ENCODE peak calls at places on chromosomes 11 and 22, in eight cellular contexts. L, H, M, W, R, F, X and N are unnamed samples.

GRCh38 chr22:32206774-32207758 is 2.2 kb upstream of the RFPL2 start:
- DNase-seq in L (peak; percentile 54), H (no peak), M (peak; percentile 6), W (no peak), R (peak; percentile 22), F (no peak), X (peak; percentile 6), N (peak; percentile 43)

GRCh38 chr11:133492895-133493294 is 39.4 kb downstream of the OPCML start:
- DNase-seq in L (no peak), H (no peak), M (no peak), W (no peak), R (no peak), F (no peak), X (no peak), N (no peak)

GRCh38 chr22:44758354-44758969 is 6.1 kb downstream of the ARHGAP8 start:
- DNase-seq in L (no peak), H (no peak), M (no peak), W (no peak), R (no peak), F (no peak), X (peak; percentile 68), N (no peak)

GRCh38 chr11:1031121-1031899 is 5.2 kb downstream of the MUC6 start:
- DNase-seq in L (no peak), H (no peak), M (no peak), W (no peak), R (no peak), F (no peak), X (no peak), N (no peak)

GRCh38 chr11:30431127-30431814 is 108.4 kb downstream of the ARL14EP start:
- DNase-seq in L (no peak), H (no peak), M (no peak), W (no peak), R (no peak), F (no peak), X (no peak), N (no peak)

GRCh38 chr11:107136892-107137291 is 118.6 kb upstream of the GUCY1A2 start:
- DNase-seq in L (no peak), H (no peak), M (no peak), W (no peak), R (no peak), F (no peak), X (no peak), N (no peak)

GRCh38 chr11:61598383-61598782 is 17.5 kb upstream of the SYT7 start:
- DNase-seq in L (no peak), H (no peak), M (no peak), W (no peak), R (no peak), F (no peak), X (peak; percentile 20), N (no peak)

GRCh38 chr11:134050541-134051383 is 18.1 kb upstream of the JAM3 start:
- DNase-seq in L (no peak), H (peak; percentile 88), M (peak; percentile 55), W (peak; percentile 88), R (peak; percentile 87), F (peak; percentile 76), X (no peak), N (peak; percentile 85)

GRCh38 chr11:70806461-70807194 is 408.3 kb downstream of the CTTN start:
- DNase-seq in L (no peak), H (no peak), M (no peak), W (no peak), R (no peak), F (no peak), X (no peak), N (no peak)

GRCh38 chr11:118870396-118871343 is 13.0 kb upstream of the CXCR5 start:
- DNase-seq in L (peak; percentile 10), H (no peak), M (no peak), W (peak; percentile 70), R (peak; percentile 21), F (peak; percentile 56), X (peak; percentile 10), N (no peak)

GRCh38 chr22:42462016-42462415 is 29.8 kb upstream of the NFAM1 start:
- DNase-seq in L (peak; percentile 67), H (no peak), M (no peak), W (no peak), R (no peak), F (no peak), X (no peak), N (no peak)

GRCh38 chr22:29306175-29306829 is at the start of gene GAS2L1:
- DNase-seq in L (no peak), H (peak; percentile 92), M (peak; percentile 86), W (peak; percentile 87), R (peak; percentile 84), F (peak; percentile 92), X (peak; percentile 80), N (peak; percentile 88)

GRCh38 chr11:65781962-65782815 is 1.4 kb upstream of the AP5B1 start:
- DNase-seq in L (no peak), H (no peak), M (no peak), W (no peak), R (no peak), F (no peak), X (no peak), N (no peak)

GRCh38 chr11:114399490-114399889 is 821 bp downstream of the C11orf71 start:
- DNase-seq in L (no peak), H (no peak), M (no peak), W (no peak), R (no peak), F (no peak), X (no peak), N (no peak)

GRCh38 chr11:77171254-77171653 is 43.2 kb downstream of the MYO7A start:
- DNase-seq in L (no peak), H (no peak), M (no peak), W (no peak), R (no peak), F (no peak), X (no peak), N (no peak)

GRCh38 chr11:88312665-88313064 is 24.9 kb downstream of the CTSC start:
- DNase-seq in L (no peak), H (no peak), M (no peak), W (no peak), R (no peak), F (no peak), X (peak; percentile 54), N (no peak)

GRCh38 chr22:42397332-42398246 is 34.6 kb downstream of the NFAM1 start:
- DNase-seq in L (no peak), H (peak; percentile 56), M (no peak), W (no peak), R (no peak), F (peak; percentile 40), X (no peak), N (no peak)

GRCh38 chr11:1936072-1936780 is 10.9 kb upstream of the MRPL23 start:
- DNase-seq in L (no peak), H (peak; percentile 16), M (no peak), W (no peak), R (peak; percentile 4), F (no peak), X (no peak), N (no peak)

GRCh38 chr11:128848815-128849455 is 18.2 kb downstream of the KCNJ1 start:
- DNase-seq in L (peak; percentile 31), H (peak; percentile 87), M (peak; percentile 29), W (no peak), R (peak; percentile 80), F (peak; percentile 52), X (no peak), N (peak; percentile 89)

GRCh38 chr22:44380716-44381500 is 68.2 kb upstream of the SHISAL1 start:
- DNase-seq in L (no peak), H (peak; percentile 16), M (no peak), W (no peak), R (no peak), F (peak; percentile 7), X (no peak), N (no peak)

GRCh38 chr22:49007013-49007653 is 820.5 kb downstream of the BRD1 start:
- DNase-seq in L (no peak), H (no peak), M (no peak), W (no peak), R (no peak), F (no peak), X (no peak), N (no peak)

GRCh38 chr22:24583221-24583971 is 9.5 kb downstream of the LRRC75B start:
- DNase-seq in L (peak; percentile 26), H (no peak), M (no peak), W (no peak), R (no peak), F (peak; percentile 46), X (peak; percentile 35), N (no peak)

GRCh38 chr22:38652858-38653257 is 3.3 kb downstream of the FAM227A start:
- DNase-seq in L (no peak), H (no peak), M (no peak), W (no peak), R (no peak), F (no peak), X (no peak), N (no peak)

DNA sequence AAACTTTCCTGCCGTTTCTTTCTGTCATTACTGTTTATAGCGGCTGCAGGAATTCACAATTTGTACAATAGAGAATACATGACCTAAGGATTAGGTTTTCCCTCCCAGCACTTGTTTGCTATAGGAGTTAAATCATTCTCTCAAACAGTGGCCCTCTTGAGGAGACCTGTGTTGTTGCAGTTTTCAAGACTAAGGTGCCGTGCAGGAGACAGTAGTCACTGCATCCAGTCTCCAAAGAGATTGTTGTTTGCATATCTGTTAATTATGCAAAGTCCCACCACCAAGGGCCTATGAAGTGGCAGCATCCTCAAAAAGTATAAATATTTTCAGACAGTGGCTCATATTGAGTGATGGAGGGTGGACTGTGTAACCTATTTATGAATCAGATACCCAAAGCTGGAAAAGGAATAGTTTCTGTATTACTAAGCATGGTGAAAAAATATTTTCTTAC is 2.3 kb downstream of the PRSS23 start:
- DNase-seq in L (peak; percentile 41), H (no peak), M (peak; percentile 62), W (no peak), R (no peak), F (no peak), X (peak; percentile 64), N (peak; percentile 21)
- TF ChIP-seq CTCF in L (peak; percentile 64), H (peak; percentile 46), M (peak; percentile 49), W (peak; percentile 30), R (peak; percentile 56), F (peak; percentile 48), X (peak; percentile 66), N (no peak)

GRCh38 chr11:73530109-73530508 is 67.8 kb downstream of the FAM168A start:
- DNase-seq in L (no peak), H (no peak), M (no peak), W (no peak), R (no peak), F (no peak), X (no peak), N (peak; percentile 7)
- TF ChIP-seq CTCF in L (no peak), H (no peak), M (peak; percentile 26), W (no peak), R (no peak), F (no peak), X (peak; percentile 33), N (peak; percentile 43)

GRCh38 chr22:23282089-23282501 is 101.8 kb downstream of the BCR start:
- DNase-seq in L (no peak), H (no peak), M (peak; percentile 35), W (no peak), R (no peak), F (peak; percentile 85), X (peak; percentile 91), N (no peak)
- TF ChIP-seq CTCF in L (no peak), H (peak; percentile 70), M (no peak), W (no peak), R (no peak), F (no peak), X (no peak), N (no peak)

DNA sequence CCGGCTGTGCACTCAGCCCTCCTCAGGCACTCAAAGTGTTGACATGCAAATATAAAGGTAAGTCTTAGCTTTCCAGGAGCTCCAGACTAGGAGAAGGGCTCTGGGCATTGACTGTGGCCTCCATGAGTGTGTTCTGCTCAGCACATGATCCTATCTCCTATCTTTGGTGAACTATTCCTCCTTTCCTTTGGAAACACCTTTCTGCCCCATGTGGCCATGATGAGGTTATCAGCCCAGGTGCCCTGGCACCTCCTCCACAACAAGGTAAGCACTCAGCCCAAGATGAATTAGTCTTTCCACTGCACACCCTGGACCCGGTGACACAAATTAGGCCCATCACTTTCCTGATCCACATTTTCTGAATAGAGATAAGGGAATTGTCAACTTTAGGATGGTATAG is 37.9 kb upstream of the LMO1 start:
- DNase-seq in L (no peak), H (no peak), M (no peak), W (no peak), R (no peak), F (no peak), X (no peak), N (no peak)
- TF ChIP-seq CTCF in L (no peak), H (no peak), M (no peak), W (no peak), R (no peak), F (no peak), X (no peak), N (no peak)